ENCODE peak calls at places on chromosome 16, in five cellular contexts. T is GM23248, W is AG04450, N is left ventricle myocardium inferior, R is GM12865. J is an unnamed sample.
A peak's percentile ranks its signal among the peaks of the same experiment; 100 is the strongest.

GRCh38 chr16:85176541-85177447 is 64.5 kb upstream of the CIBAR2 start:
- DNase-seq in T (peak; percentile 56), W (no peak), N (no peak), R (no peak), J (peak; percentile 41)

GRCh38 chr16:19599968-19600716 is 44.6 kb downstream of the VPS35L start:
- DNase-seq in T (no peak), W (no peak), N (no peak), R (no peak), J (no peak)

GRCh38 chr16:85986931-85987749 is 88.2 kb downstream of the IRF8 start:
- DNase-seq in T (no peak), W (no peak), N (no peak), R (peak; percentile 81), J (no peak)

GRCh38 chr16:10386517-10387377 is 886 bp downstream of the ATF7IP2 start:
- DNase-seq in T (peak; percentile 4), W (no peak), N (no peak), R (peak; percentile 47), J (no peak)

GRCh38 chr16:29961479-29962343 is at the start of gene TMEM219:
- DNase-seq in T (peak; percentile 94), W (peak; percentile 54), N (peak; percentile 92), R (peak; percentile 93), J (peak; percentile 31)

GRCh38 chr16:69848635-69849545 is 86.8 kb downstream of the WWP2 start:
- DNase-seq in T (peak; percentile 97), W (peak; percentile 84), N (peak; percentile 86), R (no peak), J (peak; percentile 83)

GRCh38 chr16:8182761-8183160 is 407.6 kb downstream of the TMEM114 start:
- DNase-seq in T (no peak), W (no peak), N (no peak), R (no peak), J (no peak)

GRCh38 chr16:23754594-23755483 is at the start of gene CHP2:
- DNase-seq in T (no peak), W (no peak), N (no peak), R (no peak), J (no peak)

GRCh38 chr16:79071424-79071823 is 529.1 kb downstream of the MAF start:
- DNase-seq in T (no peak), W (no peak), N (no peak), R (no peak), J (no peak)

GRCh38 chr16:15874745-15875314 is 13.6 kb downstream of the CEP20 start:
- DNase-seq in T (peak; percentile 90), W (peak; percentile 52), N (peak; percentile 36), R (peak; percentile 30), J (peak; percentile 24)

GRCh38 chr16:85844786-85845185 is 45.3 kb downstream of the COX4I1 start:
- DNase-seq in T (no peak), W (no peak), N (no peak), R (no peak), J (no peak)

GRCh38 chr16:51149721-51150158 is 1.3 kb downstream of the SALL1 start:
- DNase-seq in T (no peak), W (no peak), N (no peak), R (no peak), J (no peak)

GRCh38 chr16:59044616-59045015 is 310.5 kb upstream of the GOT2 start:
- DNase-seq in T (peak; percentile 2), W (no peak), N (no peak), R (no peak), J (no peak)

GRCh38 chr16:57277586-57277985 is 6.9 kb downstream of the PLLP start:
- DNase-seq in T (peak; percentile 66), W (no peak), N (no peak), R (peak; percentile 46), J (peak; percentile 9)

GRCh38 chr16:85079785-85080602 is 32.3 kb downstream of the CIBAR2 start:
- DNase-seq in T (no peak), W (no peak), N (no peak), R (no peak), J (no peak)

GRCh38 chr16:14955546-14956231 is 18.4 kb downstream of the NPIPA1 start:
- DNase-seq in T (no peak), W (no peak), N (peak; percentile 75), R (no peak), J (no peak)

GRCh38 chr16:78770353-78771091 is 671.1 kb downstream of the WWOX start:
- DNase-seq in T (peak; percentile 62), W (no peak), N (peak; percentile 72), R (peak; percentile 64), J (no peak)

GRCh38 chr16:88509749-88510069 is 56.6 kb downstream of the ZFPM1 start:
- DNase-seq in T (no peak), W (no peak), N (no peak), R (no peak), J (no peak)

GRCh38 chr16:50038756-50039529 is 13.9 kb downstream of the CNEP1R1 start:
- DNase-seq in T (peak; percentile 27), W (no peak), N (peak; percentile 25), R (no peak), J (no peak)

GRCh38 chr16:83651871-83652270 is 155.9 kb upstream of the HSBP1 start:
- DNase-seq in T (no peak), W (no peak), N (no peak), R (no peak), J (no peak)

GRCh38 chr16:58499615-58500328 is at the start of gene NDRG4:
- DNase-seq in T (peak; percentile 79), W (peak; percentile 84), N (no peak), R (peak; percentile 78), J (peak; percentile 77)

DNA sequence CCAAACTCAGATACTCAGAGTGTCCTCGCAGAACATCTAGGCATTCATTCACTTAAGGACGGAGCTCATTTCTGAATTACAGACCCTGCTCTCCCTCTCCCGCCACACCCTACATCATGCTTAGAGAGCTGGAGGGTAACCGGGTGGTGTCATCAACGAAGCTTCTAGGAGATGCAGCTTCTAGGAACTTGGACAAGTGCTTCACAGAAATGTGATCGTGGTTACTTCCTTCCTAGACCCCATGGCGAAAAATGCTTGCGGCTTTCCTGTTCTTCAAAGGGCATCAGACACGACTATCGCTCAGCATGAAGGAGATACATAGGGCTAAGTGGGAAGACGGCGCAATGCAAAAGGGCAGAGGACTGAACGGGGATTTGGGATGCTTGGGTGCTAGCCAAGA is 126.8 kb downstream of the ZFHX3 start:
- DNase-seq in T (no peak), W (no peak), N (no peak), R (no peak), J (no peak)
- H3K4me3 ChIP-seq in T (no peak overlapping the region), W (no peak overlapping the region), N (no peak overlapping the region), R (no peak overlapping the region), J (no peak overlapping the region)

GRCh38 chr16:708019-708418 is 2.4 kb upstream of the FBXL16 start:
- DNase-seq in T (no peak), W (no peak), N (no peak), R (no peak), J (no peak)

GRCh38 chr16:708959-709358 is 3.4 kb upstream of the FBXL16 start:
- DNase-seq in T (no peak), W (no peak), N (no peak), R (no peak), J (no peak)

GRCh38 chr16:711084-711483 is 3.8 kb upstream of the METRN start:
- DNase-seq in T (no peak), W (no peak), N (no peak), R (no peak), J (no peak)

GRCh38 chr16:710500-711075 is 4.3 kb upstream of the METRN start:
- DNase-seq in T (no peak), W (no peak), N (no peak), R (no peak), J (no peak)

GRCh38 chr16:709651-710499 is 4.3 kb upstream of the FBXL16 start:
- DNase-seq in T (peak; percentile 87), W (peak; percentile 62), N (no peak), R (no peak), J (peak; percentile 65)
- H3K4me3 ChIP-seq in T (no peak overlapping the region), W (peak overlapping the region; percentile 20), N (no peak overlapping the region), R (no peak overlapping the region), J (no peak overlapping the region)

GRCh38 chr16:87198328-87198731 is 118.9 kb downstream of the C16orf95 start:
- DNase-seq in T (peak; percentile 20), W (peak; percentile 26), N (no peak), R (no peak), J (no peak)

GRCh38 chr16:87200637-87201036 is 116.6 kb downstream of the C16orf95 start:
- DNase-seq in T (peak; percentile 26), W (no peak), N (no peak), R (no peak), J (no peak)

GRCh38 chr16:87199901-87200300 is 117.3 kb downstream of the C16orf95 start:
- DNase-seq in T (no peak), W (no peak), N (no peak), R (no peak), J (no peak)

GRCh38 chr16:87198881-87199280 is 118.3 kb downstream of the C16orf95 start:
- DNase-seq in T (no peak), W (no peak), N (no peak), R (no peak), J (no peak)

DNA sequence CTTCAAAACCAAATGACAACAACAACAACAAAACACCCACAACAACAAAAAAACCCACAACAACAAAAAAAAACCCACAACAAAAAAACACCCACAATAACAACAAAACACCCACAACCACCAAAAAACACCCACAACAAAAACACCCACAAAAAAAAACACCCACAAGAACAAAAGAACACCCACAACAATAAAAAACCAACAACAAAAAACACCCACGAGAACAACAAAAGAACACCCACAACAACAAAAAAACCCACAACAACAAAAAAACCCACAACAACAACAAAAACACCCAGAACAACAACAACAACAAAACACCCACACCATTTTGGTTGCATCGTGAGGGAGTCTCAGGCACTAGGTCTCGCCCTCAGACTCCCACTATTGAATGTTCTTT is 117.8 kb downstream of the C16orf95 start:
- DNase-seq in T (no peak), W (no peak), N (no peak), R (no peak), J (no peak)
- H3K4me3 ChIP-seq in T (no peak overlapping the region), W (no peak overlapping the region), N (no peak overlapping the region), R (no peak overlapping the region), J (no peak overlapping the region)

GRCh38 chr16:81547919-81548216 is 103.3 kb downstream of the CMIP start:
- DNase-seq in T (no peak), W (no peak), N (no peak), R (no peak), J (no peak)

GRCh38 chr16:81550412-81550768 is 105.8 kb downstream of the CMIP start:
- DNase-seq in T (no peak), W (no peak), N (no peak), R (no peak), J (no peak)

GRCh38 chr16:81549547-81550411 is 105.2 kb downstream of the CMIP start:
- DNase-seq in T (no peak), W (no peak), N (no peak), R (no peak), J (no peak)

GRCh38 chr16:81548551-81548900 is 103.9 kb downstream of the CMIP start:
- DNase-seq in T (no peak), W (no peak), N (no peak), R (no peak), J (no peak)

DNA sequence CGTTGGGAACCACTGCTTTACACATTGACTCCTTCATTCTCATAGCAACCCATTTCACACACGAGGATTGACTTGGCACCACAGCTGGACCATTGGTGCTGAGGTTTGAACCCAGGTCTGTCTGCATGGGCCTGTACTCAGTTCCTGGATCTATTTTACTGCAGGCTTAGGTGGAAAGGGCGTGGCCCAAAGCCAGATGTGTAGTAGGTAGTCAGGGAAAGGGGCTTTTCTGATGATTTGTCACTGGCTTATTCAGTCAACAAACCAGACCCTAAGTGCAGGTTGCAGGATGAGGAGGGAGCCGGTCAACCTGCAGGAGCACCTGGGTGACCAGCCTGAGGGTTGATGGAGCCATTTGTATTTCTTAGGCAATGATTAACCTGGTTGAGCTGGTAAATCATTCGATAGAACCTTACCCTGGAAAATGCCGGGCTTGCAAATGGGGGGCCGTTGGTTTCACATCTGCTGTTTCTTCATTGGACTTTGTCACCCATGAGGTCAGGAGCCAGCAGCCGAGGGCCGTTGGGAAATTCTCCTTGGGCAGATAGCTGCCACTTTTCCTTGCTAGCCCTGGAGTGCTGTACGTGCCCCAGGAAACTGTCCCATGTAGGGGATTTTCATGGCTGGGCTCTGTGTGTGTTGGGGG is 104.4 kb downstream of the CMIP start:
- DNase-seq in T (no peak), W (no peak), N (no peak), R (no peak), J (no peak)
- H3K4me3 ChIP-seq in T (no peak overlapping the region), W (no peak overlapping the region), N (no peak overlapping the region), R (no peak overlapping the region), J (no peak overlapping the region)

J was measured in skeletal muscle cell.